ENCODE peak calls at places on chromosome 20, in four cellular contexts. One of them, this sample, is unnamed.

GRCh38 chr20:44720617-44720993 is 5.4 kb downstream of the CCN5 start:
- DNase-seq in A549: peak
- DNase-seq in GM12878: no peak
- DNase-seq in endothelial cell of umbilical vein: no peak
- DNase-seq in this sample: no peak

GRCh38 chr20:54364365-54364764 is 111.0 kb upstream of the DOK5 start:
- DNase-seq in A549: no peak
- DNase-seq in GM12878: no peak
- DNase-seq in endothelial cell of umbilical vein: no peak
- DNase-seq in this sample: no peak

GRCh38 chr20:46635514-46636091 is 15.7 kb downstream of the SLC13A3 start:
- DNase-seq in A549: no peak
- DNase-seq in GM12878: no peak
- DNase-seq in endothelial cell of umbilical vein: no peak
- DNase-seq in this sample: no peak

GRCh38 chr20:52852695-52853094 is 119.5 kb upstream of the TSHZ2 start:
- DNase-seq in A549: no peak
- DNase-seq in GM12878: no peak
- DNase-seq in endothelial cell of umbilical vein: no peak
- DNase-seq in this sample: no peak

GRCh38 chr20:31923388-31924271 is 28.2 kb downstream of the PDRG1 start:
- DNase-seq in A549: no peak
- DNase-seq in GM12878: peak
- DNase-seq in endothelial cell of umbilical vein: no peak
- DNase-seq in this sample: peak

GRCh38 chr20:56893206-56893605 is 264.1 kb downstream of the TFAP2C start:
- DNase-seq in A549: no peak
- DNase-seq in GM12878: no peak
- DNase-seq in endothelial cell of umbilical vein: no peak
- DNase-seq in this sample: peak

GRCh38 chr20:18702736-18703135 is 110.8 kb upstream of the SCP2D1 start:
- DNase-seq in A549: no peak
- DNase-seq in GM12878: no peak
- DNase-seq in endothelial cell of umbilical vein: no peak
- DNase-seq in this sample: no peak

GRCh38 chr20:39107741-39108140 is 145.6 kb downstream of the DHX35 start:
- DNase-seq in A549: no peak
- DNase-seq in GM12878: no peak
- DNase-seq in endothelial cell of umbilical vein: no peak
- DNase-seq in this sample: no peak

GRCh38 chr20:25319241-25320034 is 71.2 kb downstream of the ABHD12 start:
- DNase-seq in A549: no peak
- DNase-seq in GM12878: no peak
- DNase-seq in endothelial cell of umbilical vein: no peak
- DNase-seq in this sample: no peak

GRCh38 chr20:2125474-2126112 is 24.0 kb downstream of the STK35 start:
- DNase-seq in A549: no peak
- DNase-seq in GM12878: no peak
- DNase-seq in endothelial cell of umbilical vein: no peak
- DNase-seq in this sample: no peak

GRCh38 chr20:23257848-23258746 is 92.5 kb upstream of the NXT1 start:
- DNase-seq in A549: no peak
- DNase-seq in GM12878: no peak
- DNase-seq in endothelial cell of umbilical vein: peak
- DNase-seq in this sample: peak

GRCh38 chr20:36542019-36542488 is 735 bp downstream of the MYL9 start:
- DNase-seq in A549: no peak
- DNase-seq in GM12878: no peak
- DNase-seq in endothelial cell of umbilical vein: peak
- DNase-seq in this sample: peak
- TF ChIP-seq POLR2A in A549: no peak
- TF ChIP-seq POLR2A in GM12878: no peak
- TF ChIP-seq POLR2A in endothelial cell of umbilical vein: no peak
- TF ChIP-seq POLR2A in this sample: no peak

GRCh38 chr20:50865114-50865513 is 66.1 kb downstream of the ADNP start:
- DNase-seq in A549: no peak
- DNase-seq in GM12878: no peak
- DNase-seq in endothelial cell of umbilical vein: no peak
- DNase-seq in this sample: no peak

GRCh38 chr20:50865591-50865990 is 65.6 kb downstream of the ADNP start:
- DNase-seq in A549: no peak
- DNase-seq in GM12878: no peak
- DNase-seq in endothelial cell of umbilical vein: no peak
- DNase-seq in this sample: no peak

GRCh38 chr20:50868509-50869495 is 62.4 kb downstream of the ADNP start:
- DNase-seq in A549: no peak
- DNase-seq in GM12878: no peak
- DNase-seq in endothelial cell of umbilical vein: no peak
- DNase-seq in this sample: no peak

GRCh38 chr20:50866036-50866685 is 65.1 kb downstream of the ADNP start:
- DNase-seq in A549: no peak
- DNase-seq in GM12878: no peak
- DNase-seq in endothelial cell of umbilical vein: no peak
- DNase-seq in this sample: no peak

DNA sequence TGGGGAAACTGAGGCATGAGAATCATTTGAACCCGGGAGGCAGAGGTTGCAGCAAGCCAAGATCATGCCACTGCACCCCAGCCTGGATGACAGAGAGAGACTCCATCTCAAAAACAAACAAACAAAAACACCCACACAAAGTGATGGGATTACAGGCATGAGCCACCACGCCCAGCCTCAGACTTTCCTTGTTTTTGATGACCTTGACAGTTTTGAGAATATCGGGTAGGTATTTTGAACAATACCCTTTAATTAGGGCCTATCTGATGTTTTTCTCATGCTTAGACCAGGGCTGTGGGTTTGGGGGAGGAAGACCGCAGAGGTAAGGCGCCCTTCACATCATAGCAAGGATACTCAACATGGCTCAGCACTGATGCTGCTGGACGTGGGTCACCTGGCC is 63.4 kb downstream of the ADNP start:
- DNase-seq in A549: no peak
- DNase-seq in GM12878: no peak
- DNase-seq in endothelial cell of umbilical vein: no peak
- DNase-seq in this sample: no peak
- TF ChIP-seq MYC in A549: no peak
- TF ChIP-seq MYC in GM12878: no peak
- TF ChIP-seq MYC in endothelial cell of umbilical vein: no peak
- TF ChIP-seq MYC in this sample: no peak

DNA sequence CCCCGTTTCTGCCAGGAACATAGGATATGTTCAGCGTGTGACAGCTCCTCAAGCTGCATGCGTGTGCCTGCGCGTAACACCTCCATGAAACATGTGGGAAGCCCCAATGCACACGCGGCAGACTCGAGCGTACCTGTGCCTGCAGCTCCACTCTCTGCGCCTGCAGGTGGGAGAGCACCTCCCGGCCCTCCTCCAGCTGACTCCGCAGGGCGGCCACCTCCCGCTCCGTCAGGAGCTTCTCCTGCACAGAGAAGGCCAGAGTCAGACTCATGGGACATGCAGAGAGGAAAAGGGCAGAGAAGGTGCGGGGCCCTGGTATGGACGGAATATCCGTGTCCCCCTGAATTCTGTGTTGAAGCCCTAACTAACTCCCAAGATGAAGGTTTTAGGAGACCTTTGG is 22.4 kb downstream of the BFSP1 start:
- DNase-seq in A549: no peak
- DNase-seq in GM12878: no peak
- DNase-seq in endothelial cell of umbilical vein: no peak
- DNase-seq in this sample: no peak
- TF ChIP-seq POLR2A in A549: no peak
- TF ChIP-seq POLR2A in GM12878: no peak
- TF ChIP-seq POLR2A in endothelial cell of umbilical vein: no peak
- TF ChIP-seq POLR2A in this sample: no peak

GRCh38 chr20:63178445-63178818 is 37.5 kb downstream of the YTHDF1 start:
- DNase-seq in A549: no peak
- DNase-seq in GM12878: no peak
- DNase-seq in endothelial cell of umbilical vein: no peak
- DNase-seq in this sample: no peak
- TF ChIP-seq MYC in A549: no peak
- TF ChIP-seq MYC in GM12878: no peak
- TF ChIP-seq MYC in endothelial cell of umbilical vein: no peak
- TF ChIP-seq MYC in this sample: no peak

GRCh38 chr20:13990465-13990864 is at the start of gene SEL1L2:
- DNase-seq in A549: no peak
- DNase-seq in GM12878: no peak
- DNase-seq in endothelial cell of umbilical vein: no peak
- DNase-seq in this sample: no peak

GRCh38 chr20:13996265-13996664 is 949 bp downstream of the MACROD2 start:
- DNase-seq in A549: peak
- DNase-seq in GM12878: no peak
- DNase-seq in endothelial cell of umbilical vein: peak
- DNase-seq in this sample: no peak

GRCh38 chr20:13991311-13991710 is 897 bp upstream of the SEL1L2 start:
- DNase-seq in A549: no peak
- DNase-seq in GM12878: no peak
- DNase-seq in endothelial cell of umbilical vein: no peak
- DNase-seq in this sample: no peak

GRCh38 chr20:13995841-13996240 is 525 bp downstream of the MACROD2 start:
- DNase-seq in A549: peak
- DNase-seq in GM12878: no peak
- DNase-seq in endothelial cell of umbilical vein: peak
- DNase-seq in this sample: no peak

GRCh38 chr20:13995086-13995665 is at the start of gene MACROD2:
- DNase-seq in A549: peak
- DNase-seq in GM12878: no peak
- DNase-seq in endothelial cell of umbilical vein: peak
- DNase-seq in this sample: no peak
- TF ChIP-seq POLR2A in A549: peak
- TF ChIP-seq POLR2A in GM12878: no peak
- TF ChIP-seq POLR2A in endothelial cell of umbilical vein: no peak
- TF ChIP-seq POLR2A in this sample: no peak

GRCh38 chr20:37336369-37337207 is 9.4 kb upstream of the SRC start:
- DNase-seq in A549: no peak
- DNase-seq in GM12878: peak
- DNase-seq in endothelial cell of umbilical vein: no peak
- DNase-seq in this sample: peak
- TF ChIP-seq MYC in A549: no peak
- TF ChIP-seq MYC in GM12878: no peak
- TF ChIP-seq MYC in endothelial cell of umbilical vein: no peak
- TF ChIP-seq MYC in this sample: peak

GRCh38 chr20:35881676-35882075 is 72.6 kb downstream of the SCAND1 start:
- DNase-seq in A549: no peak
- DNase-seq in GM12878: no peak
- DNase-seq in endothelial cell of umbilical vein: no peak
- DNase-seq in this sample: no peak
- TF ChIP-seq POLR2A in A549: no peak
- TF ChIP-seq POLR2A in GM12878: no peak
- TF ChIP-seq POLR2A in endothelial cell of umbilical vein: no peak
- TF ChIP-seq POLR2A in this sample: no peak

This sample was measured in NB4.